ENCODE peak calls at places on chromosomes 1 and 21, in six cellular contexts. N is sigmoid colon, K is heart right ventricle, T is left lung, Q is HFF-Myc, R is mammary epithelial cell. J is an unnamed sample.

GRCh38 chr1:88943221-88943620 is 49.2 kb downstream of the KYAT3 start:
- DNase-seq in N (no peak), K (no peak), T (no peak), Q (no peak), R (peak), J (peak)

GRCh38 chr21:45874716-45875415 is 106.7 kb upstream of the COL6A1 start:
- DNase-seq in N (peak), K (no peak), T (peak), Q (peak), R (no peak), J (peak)

GRCh38 chr1:184387069-184387870 is 441 bp downstream of the C1orf21 start:
- DNase-seq in N (peak), K (peak), T (peak), Q (no peak), R (peak), J (peak)

GRCh38 chr1:31607360-31607759 is 10.1 kb upstream of the HCRTR1 start:
- DNase-seq in N (no peak), K (no peak), T (no peak), Q (no peak), R (no peak), J (no peak)

GRCh38 chr1:170881268-170882265 is 53.8 kb upstream of the MROH9 start:
- DNase-seq in N (no peak), K (no peak), T (no peak), Q (peak), R (peak), J (peak)

GRCh38 chr1:2376261-2376741 is 15.1 kb downstream of the MORN1 start:
- DNase-seq in N (peak), K (no peak), T (peak), Q (no peak), R (no peak), J (no peak)

GRCh38 chr1:200670215-200671118 is 760 bp upstream of the DDX59 start:
- DNase-seq in N (no peak), K (peak), T (no peak), Q (no peak), R (no peak), J (no peak)

GRCh38 chr1:43288058-43288784 is 2.8 kb upstream of the C1orf210 start:
- DNase-seq in N (no peak), K (no peak), T (peak), Q (no peak), R (no peak), J (no peak)

GRCh38 chr1:242449211-242449610 is 75.3 kb downstream of the PLD5 start:
- DNase-seq in N (no peak), K (no peak), T (no peak), Q (no peak), R (no peak), J (no peak)

GRCh38 chr21:34974162-34974981 is 74.7 kb downstream of the RUNX1 start:
- DNase-seq in N (no peak), K (no peak), T (no peak), Q (no peak), R (no peak), J (no peak)

GRCh38 chr1:78401148-78401547 is 89.6 kb upstream of the PTGFR start:
- DNase-seq in N (no peak), K (no peak), T (no peak), Q (no peak), R (no peak), J (no peak)

GRCh38 chr1:224733021-224733911 is 117.1 kb downstream of the CNIH3 start:
- DNase-seq in N (no peak), K (no peak), T (no peak), Q (no peak), R (peak), J (peak)

GRCh38 chr1:224736619-224737352 is 120.7 kb downstream of the CNIH3 start:
- DNase-seq in N (peak), K (peak), T (no peak), Q (no peak), R (peak), J (peak)

GRCh38 chr1:224732367-224733006 is 116.4 kb downstream of the CNIH3 start:
- DNase-seq in N (no peak), K (no peak), T (no peak), Q (no peak), R (no peak), J (no peak)

GRCh38 chr1:224735159-224735558 is 119.0 kb downstream of the CNIH3 start:
- DNase-seq in N (no peak), K (no peak), T (no peak), Q (no peak), R (no peak), J (no peak)

DNA sequence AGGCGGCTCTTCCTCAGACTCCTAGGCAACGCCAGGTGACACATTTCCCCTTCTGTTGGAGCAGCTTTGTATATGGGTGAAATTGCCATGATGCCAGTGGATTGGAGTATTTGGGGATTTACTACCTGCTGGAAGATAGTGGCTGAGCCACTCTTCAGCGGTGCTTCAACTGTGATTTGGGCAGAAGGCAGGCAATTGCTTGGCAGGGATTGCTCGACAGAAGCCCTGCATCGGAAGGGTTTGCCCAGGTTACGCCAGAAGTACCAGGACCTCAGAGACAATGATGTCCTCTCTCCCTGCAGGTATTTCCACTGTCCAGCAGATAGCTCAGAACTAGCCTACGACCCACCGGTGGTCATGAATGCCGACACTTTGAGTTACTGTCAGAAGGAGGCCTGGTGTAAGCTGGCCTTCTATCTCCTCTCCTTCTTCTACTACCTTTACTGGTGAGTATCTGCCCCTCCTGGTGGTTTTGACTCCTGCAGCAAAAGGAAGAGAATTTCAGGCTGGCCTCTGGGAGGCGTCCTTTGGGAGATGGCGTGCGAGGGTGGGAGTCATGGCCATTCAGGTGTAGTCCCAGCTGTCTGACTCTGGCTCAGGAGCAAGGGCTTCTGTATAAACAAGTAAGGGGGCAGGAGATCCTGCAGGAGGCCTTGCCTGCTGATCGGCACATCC is 118.3 kb downstream of the CNIH3 start:
- DNase-seq in N (no peak), K (no peak), T (no peak), Q (no peak), R (no peak), J (no peak)
- TF ChIP-seq CTCF in N (no peak), K (no peak), T (no peak), Q (no peak), R (peak), J (no peak)

GRCh38 chr1:14090531-14090930 is 390.5 kb downstream of the PRDM2 start:
- DNase-seq in N (no peak), K (no peak), T (no peak), Q (no peak), R (no peak), J (no peak)

GRCh38 chr1:14100444-14100843 is 400.5 kb downstream of the PRDM2 start:
- DNase-seq in N (no peak), K (no peak), T (no peak), Q (no peak), R (no peak), J (no peak)

GRCh38 chr1:14100916-14101315 is 400.9 kb downstream of the PRDM2 start:
- DNase-seq in N (no peak), K (no peak), T (no peak), Q (no peak), R (no peak), J (no peak)

GRCh38 chr1:14090062-14090461 is 390.1 kb downstream of the PRDM2 start:
- DNase-seq in N (no peak), K (no peak), T (no peak), Q (no peak), R (no peak), J (no peak)

GRCh38 chr1:14095001-14095400 is 395.0 kb downstream of the PRDM2 start:
- DNase-seq in N (no peak), K (no peak), T (no peak), Q (no peak), R (peak), J (peak)
- TF ChIP-seq CTCF in N (no peak), K (no peak), T (no peak), Q (peak), R (peak), J (peak)

GRCh38 chr1:160416369-160416768 is 16.0 kb downstream of the VANGL2 start:
- DNase-seq in N (no peak), K (no peak), T (peak), Q (no peak), R (peak), J (peak)
- TF ChIP-seq CTCF in N (peak), K (no peak), T (no peak), Q (peak), R (peak), J (peak)

DNA sequence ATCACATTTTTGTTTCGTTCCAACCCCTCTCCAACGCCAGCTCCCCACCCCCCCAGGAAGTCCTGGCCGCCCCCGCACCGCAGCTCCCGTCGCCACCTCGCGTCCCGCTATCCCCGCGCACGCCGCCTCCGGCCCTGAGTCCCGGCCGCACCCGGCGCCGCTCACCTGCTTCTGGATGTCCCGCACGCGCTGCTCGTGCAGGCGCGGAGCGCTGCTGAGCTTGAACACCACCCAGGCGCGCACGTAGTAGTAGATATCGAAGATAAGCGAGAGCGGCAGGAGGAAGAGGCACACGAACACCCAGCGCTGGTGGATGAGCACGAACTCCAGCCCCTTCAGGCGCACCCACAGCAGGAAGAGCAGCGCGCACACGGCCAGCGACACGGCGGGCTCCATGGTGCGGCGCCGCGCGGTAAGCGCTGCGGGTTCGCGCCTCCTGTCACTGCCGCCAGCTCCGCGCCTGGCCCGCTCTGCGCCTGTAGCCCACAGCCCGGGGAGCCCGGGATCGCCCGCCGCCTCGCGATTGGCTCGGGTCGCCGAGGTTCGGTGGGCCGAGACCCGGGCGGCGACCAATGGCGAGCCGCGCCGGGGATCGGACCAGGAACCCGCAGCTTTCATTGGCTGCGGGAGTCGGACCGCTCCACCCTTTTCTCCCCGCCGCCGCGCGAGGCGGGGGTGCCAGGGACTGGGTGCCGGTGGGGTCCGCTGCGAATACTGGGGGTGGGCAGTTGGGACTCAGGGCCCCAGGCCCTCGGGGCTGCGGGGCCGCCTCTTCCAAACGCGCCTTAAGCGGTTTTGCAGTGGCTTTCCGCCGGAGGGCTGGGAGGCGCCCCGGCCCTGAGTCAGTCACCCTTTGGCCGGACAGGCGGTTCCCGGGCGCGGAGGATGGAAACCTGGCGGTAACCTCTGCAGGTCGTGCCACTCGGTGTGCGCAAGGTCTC is at the start of gene DHCR24:
- DNase-seq in N (peak), K (peak), T (peak), Q (no peak), R (peak), J (peak)
- TF ChIP-seq CTCF in N (no peak), K (no peak), T (no peak), Q (no peak), R (no peak), J (no peak)